ENCODE peak calls at places on chromosomes 6 and 20, in nine cellular contexts. L is trophoblast cell; H is CD8-positive, alpha-beta memory T cell; I is fibroblast of lung; G is GM23338; R is PC-3; T is mucosa of descending colon; D is adrenal gland; J is effector memory CD4-positive, alpha-beta T cell. W is an unnamed sample. For H3K4me1, the result is how much of the 10 kb centered on the place peaks cover.

GRCh38 chr6:7243188-7243942 is 69.6 kb downstream of the SSR1 start:
- DNase-seq in G (peak), L (peak), R (peak), D (peak), T (no peak), I (peak), J (no peak), H (no peak), W (no peak)

GRCh38 chr6:122388945-122389344 is 10.5 kb upstream of the HSF2 start:
- DNase-seq in R (no peak), H (no peak), I (no peak), L (no peak), J (no peak), T (no peak), D (no peak), G (no peak), W (no peak)

GRCh38 chr6:72182337-72183246 is 296.2 kb downstream of the RIMS1 start:
- DNase-seq in I (peak), D (peak), R (peak), H (no peak), G (peak), J (no peak), L (peak), T (peak), W (peak)

GRCh38 chr6:139003751-139004150 is 15.7 kb upstream of the REPS1 start:
- DNase-seq in J (no peak), R (no peak), I (no peak), T (no peak), D (no peak), G (no peak), L (no peak), H (no peak), W (no peak)

GRCh38 chr6:166504100-166504499 is 82.4 kb downstream of the RAMACL start:
- DNase-seq in L (no peak), G (no peak), H (no peak), T (no peak), J (no peak), D (no peak), R (no peak), I (no peak), W (no peak)

GRCh38 chr6:105596284-105596755 is 193.4 kb upstream of the PREP start:
- DNase-seq in T (no peak), R (peak), I (peak), G (no peak), L (peak), J (no peak), H (no peak), D (no peak), W (no peak)

GRCh38 chr6:78020586-78020985 is 367.7 kb downstream of the MEI4 start:
- DNase-seq in T (no peak), D (peak), G (no peak), R (no peak), L (no peak), H (no peak), I (no peak), J (no peak), W (no peak)

GRCh38 chr20:36472656-36473071 is 68.7 kb upstream of the MYL9 start:
- DNase-seq in D (peak), H (peak), J (no peak), T (peak), L (peak), G (peak), R (peak), I (peak), W (peak)

GRCh38 chr6:22497299-22497698 is 72.1 kb upstream of the HDGFL1 start:
- DNase-seq in R (no peak), D (no peak), L (no peak), J (no peak), I (no peak), T (no peak), H (no peak), G (no peak), W (no peak)

GRCh38 chr6:131727868-131728267 is 17.1 kb upstream of the CTAGE9 start:
- DNase-seq in G (no peak), L (no peak), R (no peak), T (no peak), D (no peak), H (no peak), J (no peak), I (no peak), W (no peak)

GRCh38 chr6:108502826-108503225 is 57.9 kb upstream of the FOXO3 start:
- DNase-seq in H (no peak), T (no peak), R (no peak), J (no peak), G (no peak), I (no peak), L (no peak), D (no peak), W (no peak)

GRCh38 chr6:53239526-53239925 is 90.9 kb upstream of the GCM1 start:
- DNase-seq in G (no peak), L (no peak), R (peak), H (no peak), D (no peak), J (no peak), T (no peak), I (no peak), W (no peak)

GRCh38 chr6:53238311-53238710 is 89.7 kb upstream of the GCM1 start:
- DNase-seq in H (no peak), T (no peak), J (no peak), R (no peak), G (no peak), L (no peak), I (no peak), D (no peak), W (no peak)

GRCh38 chr6:53233309-53233708 is 84.7 kb upstream of the GCM1 start:
- DNase-seq in H (no peak), J (no peak), I (peak), R (peak), L (no peak), T (no peak), D (no peak), G (no peak), W (no peak)

GRCh38 chr6:53235508-53235907 is 86.9 kb upstream of the GCM1 start:
- DNase-seq in R (no peak), J (no peak), T (no peak), L (no peak), D (no peak), H (no peak), I (no peak), G (no peak), W (no peak)

GRCh38 chr6:53236241-53236640 is 87.6 kb upstream of the GCM1 start:
- DNase-seq in G (no peak), R (no peak), H (no peak), L (no peak), T (no peak), I (no peak), J (no peak), D (no peak), W (no peak)
- H3K4me1 ChIP-seq in G (under half), R (under half), H (under half), L (under half), T (under half), I (under half), J (under half), D (under half), W (under half)

DNA sequence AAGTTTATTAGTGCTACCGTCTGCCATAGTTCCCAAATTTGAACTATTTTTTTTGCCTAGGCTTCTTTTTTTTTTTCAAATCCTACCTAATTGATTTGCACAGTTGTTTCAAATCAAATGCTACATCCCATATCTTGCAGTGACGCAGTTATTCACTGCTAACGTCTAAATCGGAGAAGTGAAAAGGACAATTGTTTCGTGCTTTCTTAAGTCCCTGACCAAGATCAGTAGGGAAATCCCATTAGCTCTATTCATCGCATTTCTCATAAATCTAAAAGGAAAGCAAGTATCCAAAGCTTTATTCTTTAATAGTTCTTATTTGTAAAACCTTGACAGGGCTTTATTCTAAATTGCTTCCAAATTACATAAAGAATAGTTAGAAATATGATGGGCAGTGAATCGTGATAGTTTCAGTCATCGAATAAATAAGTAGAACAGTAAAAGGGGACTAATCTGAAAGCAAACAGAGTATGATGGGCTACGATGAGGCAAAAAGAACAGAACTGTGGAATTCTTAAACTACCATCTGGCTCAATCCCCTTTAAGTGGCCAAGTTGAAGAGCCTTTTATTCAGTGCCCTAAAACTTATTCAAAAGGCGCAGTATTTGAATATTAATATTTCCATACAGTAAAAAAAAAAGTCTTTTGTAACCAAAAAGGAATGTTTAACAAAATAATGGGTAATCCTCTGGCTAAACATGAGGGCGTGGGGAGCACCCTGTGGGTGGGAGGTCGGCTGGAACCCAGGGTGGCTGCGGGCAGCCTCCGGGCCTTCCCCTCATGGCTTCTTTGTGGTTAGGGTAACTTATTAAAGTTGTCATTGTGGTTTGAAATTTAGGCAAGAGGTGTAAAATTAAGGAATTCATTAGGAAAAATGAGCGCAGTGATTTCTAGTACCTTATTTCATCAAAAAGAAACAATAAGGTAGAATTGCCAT is 3.0 kb upstream of the ARID1B start:
- DNase-seq in D (no peak), L (no peak), R (no peak), T (no peak), J (no peak), G (no peak), H (no peak), I (no peak), W (no peak)
- H3K4me3 ChIP-seq in D (no peak), L (no peak), R (no peak), T (no peak), J (no peak), G (peak), H (no peak), I (no peak), W (no peak)

GRCh38 chr20:2114560-2114959 is 12.9 kb downstream of the STK35 start:
- DNase-seq in J (no peak), H (no peak), L (no peak), I (no peak), G (no peak), D (no peak), R (no peak), T (no peak), W (no peak)
- H3K4me1 ChIP-seq in J (under half), H (half or more), L (under half), I (under half), G (under half), D (under half), R (under half), T (under half), W (under half)

GRCh38 chr6:41469156-41469950 is 76.8 kb upstream of the FOXP4 start:
- DNase-seq in D (no peak), H (no peak), T (no peak), L (no peak), G (no peak), I (no peak), J (no peak), R (no peak), W (no peak)

GRCh38 chr6:41470341-41471063 is 75.7 kb upstream of the FOXP4 start:
- DNase-seq in L (no peak), G (peak), H (no peak), D (no peak), I (peak), J (no peak), R (no peak), T (peak), W (no peak)

GRCh38 chr6:41474213-41474933 is 71.8 kb upstream of the FOXP4 start:
- DNase-seq in D (no peak), H (no peak), T (no peak), L (no peak), R (no peak), J (no peak), G (no peak), I (no peak), W (no peak)

GRCh38 chr6:41469951-41470340 is 76.2 kb upstream of the FOXP4 start:
- DNase-seq in R (no peak), G (peak), D (no peak), T (no peak), J (no peak), L (no peak), I (peak), H (no peak), W (no peak)

DNA sequence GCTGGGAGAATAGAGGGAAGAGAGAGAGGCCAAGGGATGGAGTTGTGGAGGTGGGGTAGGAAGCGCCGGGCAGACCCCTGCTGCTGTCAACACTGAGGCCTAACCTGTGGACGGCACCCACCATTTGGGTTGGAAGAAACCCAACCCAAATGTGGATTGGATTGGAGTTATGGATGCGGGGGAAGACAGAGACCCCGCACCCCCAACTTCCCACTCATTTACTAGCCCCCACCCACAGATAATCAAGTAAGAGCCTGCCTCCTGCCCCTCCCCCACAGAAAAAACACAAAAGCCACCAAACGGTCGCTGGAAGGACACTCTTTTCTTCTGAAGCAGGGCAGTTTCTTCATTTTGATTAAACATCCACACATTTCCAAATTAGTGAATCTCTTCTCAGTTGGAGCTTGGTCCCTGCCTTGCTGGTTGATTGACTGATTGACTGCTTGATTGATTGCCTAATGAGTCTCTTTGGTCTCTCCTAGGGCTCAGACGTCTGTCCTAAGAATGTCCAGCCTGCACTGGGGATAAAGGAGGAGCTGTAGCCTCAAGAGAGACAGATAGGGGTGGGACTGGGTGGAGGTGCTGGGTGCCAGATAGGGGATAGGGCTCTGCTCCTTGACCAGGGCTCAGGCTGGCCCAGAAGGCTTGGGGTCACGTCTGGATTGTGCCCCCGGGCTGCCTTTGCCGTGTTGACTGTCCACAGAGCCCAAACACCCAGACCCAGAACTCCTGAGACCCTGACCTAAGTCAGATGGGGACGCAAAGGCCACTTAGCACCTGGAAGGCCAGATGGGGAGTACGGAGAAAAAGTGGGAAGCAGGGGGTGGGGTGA is 74.9 kb upstream of the FOXP4 start:
- DNase-seq in G (no peak), D (no peak), H (no peak), I (no peak), J (no peak), T (no peak), R (no peak), L (no peak), W (no peak)
- H3K4me3 ChIP-seq in G (peak), D (no peak), H (no peak), I (no peak), J (no peak), T (no peak), R (no peak), L (no peak), W (no peak)

GRCh38 chr6:158852312-158853071 is 33.3 kb upstream of the EZR start:
- DNase-seq in G (no peak), T (no peak), J (no peak), I (peak), H (peak), D (no peak), L (no peak), R (no peak), W (no peak)
- H3K4me1 ChIP-seq in G (under half), T (under half), J (half or more), I (under half), H (half or more), D (under half), L (under half), R (half or more), W (under half)

GRCh38 chr20:3094848-3095629 is 10.5 kb upstream of the AVP start:
- DNase-seq in R (no peak), L (no peak), J (no peak), I (no peak), H (no peak), T (no peak), G (no peak), D (no peak), W (no peak)

GRCh38 chr20:3088031-3088430 is 3.5 kb upstream of the AVP start:
- DNase-seq in J (no peak), L (no peak), T (no peak), G (no peak), R (no peak), I (no peak), D (no peak), H (no peak), W (no peak)

GRCh38 chr20:3093861-3094361 is 9.4 kb upstream of the AVP start:
- DNase-seq in L (no peak), D (no peak), G (no peak), H (no peak), J (no peak), R (no peak), T (no peak), I (no peak), W (no peak)

GRCh38 chr20:3090565-3090964 is 6.0 kb upstream of the AVP start:
- DNase-seq in D (no peak), L (no peak), I (no peak), G (no peak), R (no peak), H (no peak), T (no peak), J (no peak), W (no peak)

GRCh38 chr20:3092611-3093379 is 8.3 kb upstream of the AVP start:
- DNase-seq in T (no peak), G (peak), L (no peak), D (no peak), I (peak), H (peak), R (no peak), J (no peak), W (no peak)
- H3K4me3 ChIP-seq in T (no peak), G (peak), L (peak), D (peak), I (no peak), H (peak), R (no peak), J (peak), W (no peak)

GRCh38 chr6:136784910-136785746 is 7.1 kb downstream of the MAP3K5 start:
- DNase-seq in L (no peak), G (no peak), J (no peak), T (peak), D (peak), I (no peak), H (peak), R (no peak), W (peak)

GRCh38 chr6:136790411-136791295 is 1.6 kb downstream of the MAP3K5 start:
- DNase-seq in I (peak), J (no peak), R (no peak), L (no peak), D (no peak), T (no peak), G (no peak), H (no peak), W (no peak)

GRCh38 chr6:136786708-136787107 is 5.6 kb downstream of the MAP3K5 start:
- DNase-seq in J (no peak), D (no peak), L (no peak), G (no peak), T (no peak), H (no peak), R (no peak), I (no peak), W (no peak)

GRCh38 chr6:136787726-136788068 is 4.6 kb downstream of the MAP3K5 start:
- DNase-seq in L (no peak), I (no peak), T (no peak), R (no peak), J (no peak), H (no peak), G (no peak), D (no peak), W (no peak)

DNA sequence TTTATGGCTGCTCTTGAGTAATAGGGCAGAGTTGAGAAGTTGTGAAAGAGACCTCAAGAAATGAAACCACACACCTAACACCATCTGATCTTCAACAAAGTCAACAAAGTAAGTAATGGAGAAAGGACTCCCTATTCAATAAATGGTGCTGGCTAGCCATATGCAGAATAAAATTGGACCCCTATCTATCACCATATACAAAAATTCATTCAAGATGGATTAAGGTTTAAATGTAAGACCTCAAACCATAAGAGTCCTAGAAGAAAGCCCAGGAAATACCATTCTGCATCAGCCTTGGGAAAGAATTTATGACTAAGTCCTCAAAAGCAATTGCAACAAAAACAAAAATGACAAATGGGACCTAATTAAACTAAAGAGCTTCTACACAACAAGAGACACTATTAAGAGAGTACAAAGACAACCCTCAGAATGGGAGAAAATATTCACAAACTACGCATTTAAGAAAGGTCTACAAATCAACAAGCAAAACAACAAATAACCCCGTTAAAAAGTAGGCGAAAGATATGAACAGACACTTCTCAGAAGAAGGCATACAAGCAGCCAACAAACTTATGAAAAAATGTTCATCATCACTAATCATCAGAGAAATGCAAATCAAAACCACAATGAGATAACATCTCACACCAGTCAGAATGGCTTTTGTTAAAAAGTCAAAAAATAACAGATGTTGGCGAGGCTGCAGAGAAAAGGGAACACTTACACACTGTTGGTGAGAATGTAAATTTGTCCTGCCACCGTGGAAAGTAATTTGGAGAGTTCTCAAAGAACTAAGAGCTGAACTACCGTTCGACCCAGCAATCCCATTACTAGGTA is 4.0 kb downstream of the MAP3K5 start:
- DNase-seq in R (peak), D (no peak), L (no peak), H (no peak), T (no peak), I (peak), G (no peak), J (no peak), W (no peak)
- H3K4me1 ChIP-seq in R (under half), D (under half), L (under half), H (half or more), T (under half), I (under half), G (under half), J (half or more), W (under half)

DNA sequence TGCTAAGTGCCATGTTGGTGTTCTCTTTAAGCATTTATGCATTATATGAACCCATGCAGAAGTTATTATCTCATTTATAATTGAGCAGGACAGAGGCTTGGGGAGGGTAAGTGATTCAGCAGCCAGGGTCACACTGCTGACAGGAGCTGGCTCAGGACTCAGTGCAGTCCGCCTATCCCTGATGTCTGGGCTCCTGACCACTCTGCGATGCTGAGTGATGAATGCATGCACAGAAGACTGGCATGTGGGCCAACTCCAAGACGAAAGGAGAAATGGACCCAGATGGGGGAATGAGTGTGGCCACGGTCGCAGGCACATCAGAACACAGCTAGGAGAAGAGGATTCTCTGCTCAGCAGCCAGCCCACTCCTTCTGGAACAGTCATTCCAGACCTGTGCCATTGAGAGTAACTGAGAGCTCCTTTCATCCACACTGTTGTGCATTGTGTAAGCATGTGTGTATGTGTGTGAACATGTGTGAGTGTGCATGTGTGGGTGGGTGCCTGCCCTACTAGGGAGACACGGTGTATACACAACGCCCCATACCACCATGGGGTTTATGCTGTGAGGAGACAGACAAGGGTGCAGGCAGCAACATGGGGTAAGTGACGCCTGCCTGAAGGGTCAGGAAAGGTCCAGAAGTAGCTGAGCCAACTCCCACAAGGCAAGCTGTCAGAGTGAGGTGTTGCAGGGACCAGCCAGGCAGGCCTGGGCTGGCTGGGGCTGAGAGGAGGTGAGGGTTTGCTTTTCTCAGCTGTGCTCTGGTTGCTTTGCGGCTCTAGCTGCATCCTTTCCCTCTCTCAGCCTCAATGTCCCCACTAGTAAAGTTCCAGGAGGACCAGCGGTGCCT is 97.8 kb upstream of the PMEPA1 start:
- DNase-seq in D (no peak), T (no peak), J (no peak), H (no peak), L (no peak), R (no peak), G (no peak), I (peak), W (no peak)
- H3K4me3 ChIP-seq in D (no peak), T (no peak), J (no peak), H (no peak), L (no peak), R (no peak), G (no peak), I (no peak), W (no peak)